ENCODE peak calls at places on chromosome 20, in five cellular contexts. One of them, this sample, is unnamed.
A peak's percentile ranks its signal among the peaks of the same experiment; 100 is the strongest.

GRCh38 chr20:35305682-35306556 is 13.7 kb upstream of the FAM83C start:
- DNase-seq in fibroblast of villous mesenchyme: peak; percentile 98
- DNase-seq in Caco-2: peak; percentile 95
- DNase-seq in HFF-Myc: peak; percentile 95
- DNase-seq in ovary: no peak
- DNase-seq in this sample: peak; percentile 95

GRCh38 chr20:43508604-43509040 is 1.1 kb downstream of the L3MBTL1 start:
- DNase-seq in HFF-Myc: no peak
- DNase-seq in fibroblast of villous mesenchyme: no peak
- DNase-seq in Caco-2: peak; percentile 56
- DNase-seq in ovary: no peak
- DNase-seq in this sample: no peak

GRCh38 chr20:49676581-49677291 is 36.9 kb downstream of the B4GALT5 start:
- DNase-seq in ovary: no peak
- DNase-seq in fibroblast of villous mesenchyme: peak; percentile 53
- DNase-seq in HFF-Myc: no peak
- DNase-seq in Caco-2: no peak
- DNase-seq in this sample: peak; percentile 66

GRCh38 chr20:41047279-41047974 is 18.8 kb downstream of the TOP1 start:
- DNase-seq in fibroblast of villous mesenchyme: no peak
- DNase-seq in Caco-2: no peak
- DNase-seq in ovary: no peak
- DNase-seq in HFF-Myc: no peak
- DNase-seq in this sample: no peak

GRCh38 chr20:34401741-34402455 is 38.8 kb downstream of the ITCH start:
- DNase-seq in fibroblast of villous mesenchyme: no peak
- DNase-seq in ovary: no peak
- DNase-seq in HFF-Myc: no peak
- DNase-seq in Caco-2: no peak
- DNase-seq in this sample: no peak

GRCh38 chr20:31341470-31341869 is 26.9 kb upstream of the DEFB118 start:
- DNase-seq in ovary: no peak
- DNase-seq in HFF-Myc: no peak
- DNase-seq in fibroblast of villous mesenchyme: no peak
- DNase-seq in Caco-2: no peak
- DNase-seq in this sample: no peak

GRCh38 chr20:48298851-48299484 is 513.7 kb upstream of the SULF2 start:
- DNase-seq in HFF-Myc: peak; percentile 96
- DNase-seq in fibroblast of villous mesenchyme: peak; percentile 89
- DNase-seq in Caco-2: no peak
- DNase-seq in ovary: no peak
- DNase-seq in this sample: peak; percentile 97

GRCh38 chr20:53621482-53622246 is 28.0 kb upstream of the ZNF217 start:
- DNase-seq in Caco-2: peak; percentile 68
- DNase-seq in fibroblast of villous mesenchyme: peak; percentile 92
- DNase-seq in HFF-Myc: peak; percentile 93
- DNase-seq in ovary: peak; percentile 73
- DNase-seq in this sample: peak; percentile 90

GRCh38 chr20:39190666-39191570 is 228.8 kb downstream of the DHX35 start:
- DNase-seq in HFF-Myc: no peak
- DNase-seq in ovary: no peak
- DNase-seq in fibroblast of villous mesenchyme: peak; percentile 1
- DNase-seq in Caco-2: no peak
- DNase-seq in this sample: no peak

GRCh38 chr20:49741940-49742339 is 28.3 kb upstream of the B4GALT5 start:
- DNase-seq in fibroblast of villous mesenchyme: no peak
- DNase-seq in Caco-2: no peak
- DNase-seq in HFF-Myc: no peak
- DNase-seq in ovary: no peak
- DNase-seq in this sample: no peak

GRCh38 chr20:45016089-45016641 is 49.9 kb downstream of the STK4 start:
- DNase-seq in fibroblast of villous mesenchyme: peak; percentile 86
- DNase-seq in ovary: no peak
- DNase-seq in Caco-2: peak; percentile 59
- DNase-seq in HFF-Myc: no peak
- DNase-seq in this sample: peak; percentile 29

GRCh38 chr20:61927193-61927825 is 138.4 kb downstream of the TAF4 start:
- DNase-seq in ovary: no peak
- DNase-seq in fibroblast of villous mesenchyme: no peak
- DNase-seq in HFF-Myc: no peak
- DNase-seq in Caco-2: no peak
- DNase-seq in this sample: no peak

GRCh38 chr20:20199338-20200160 is 147.2 kb downstream of the CFAP61 start:
- DNase-seq in Caco-2: no peak
- DNase-seq in ovary: no peak
- DNase-seq in HFF-Myc: no peak
- DNase-seq in fibroblast of villous mesenchyme: peak; percentile 13
- DNase-seq in this sample: no peak

GRCh38 chr20:20480689-20481088 is 112.8 kb downstream of the INSM1 start:
- DNase-seq in fibroblast of villous mesenchyme: peak; percentile 71
- DNase-seq in HFF-Myc: peak; percentile 39
- DNase-seq in ovary: no peak
- DNase-seq in Caco-2: no peak
- DNase-seq in this sample: peak; percentile 89

GRCh38 chr20:38919683-38920082 is 6.5 kb upstream of the FAM83D start:
- DNase-seq in HFF-Myc: no peak
- DNase-seq in ovary: no peak
- DNase-seq in fibroblast of villous mesenchyme: no peak
- DNase-seq in Caco-2: no peak
- DNase-seq in this sample: no peak

GRCh38 chr20:48012401-48012974 is 227.2 kb upstream of the SULF2 start:
- DNase-seq in HFF-Myc: no peak
- DNase-seq in fibroblast of villous mesenchyme: peak; percentile 82
- DNase-seq in Caco-2: no peak
- DNase-seq in ovary: no peak
- DNase-seq in this sample: peak; percentile 93

GRCh38 chr20:47501117-47501482 is 587 bp upstream of the NCOA3 start:
- DNase-seq in ovary: no peak
- DNase-seq in Caco-2: no peak
- DNase-seq in fibroblast of villous mesenchyme: no peak
- DNase-seq in HFF-Myc: no peak
- DNase-seq in this sample: no peak

GRCh38 chr20:17667445-17667844 is 14.6 kb downstream of the RRBP1 start:
- DNase-seq in Caco-2: no peak
- DNase-seq in HFF-Myc: no peak
- DNase-seq in ovary: no peak
- DNase-seq in fibroblast of villous mesenchyme: no peak
- DNase-seq in this sample: no peak

GRCh38 chr20:24672886-24673677 is 203.7 kb downstream of the SYNDIG1 start:
- DNase-seq in ovary: no peak
- DNase-seq in fibroblast of villous mesenchyme: peak; percentile 75
- DNase-seq in Caco-2: peak; percentile 17
- DNase-seq in HFF-Myc: peak; percentile 87
- DNase-seq in this sample: peak; percentile 96

GRCh38 chr20:47125553-47126373 is 230.7 kb downstream of the ZMYND8 start:
- DNase-seq in Caco-2: no peak
- DNase-seq in ovary: no peak
- DNase-seq in fibroblast of villous mesenchyme: peak; percentile 64
- DNase-seq in HFF-Myc: no peak
- DNase-seq in this sample: peak; percentile 49

GRCh38 chr20:34546751-34547181 is 11.8 kb upstream of the MAP1LC3A start:
- DNase-seq in ovary: no peak
- DNase-seq in Caco-2: no peak
- DNase-seq in HFF-Myc: no peak
- DNase-seq in fibroblast of villous mesenchyme: no peak
- DNase-seq in this sample: no peak

GRCh38 chr20:41169791-41170351 is 32.5 kb downstream of the PLCG1 start:
- DNase-seq in fibroblast of villous mesenchyme: no peak
- DNase-seq in HFF-Myc: peak; percentile 30
- DNase-seq in ovary: peak; percentile 10
- DNase-seq in Caco-2: peak; percentile 36
- DNase-seq in this sample: peak; percentile 33

GRCh38 chr20:4167261-4168004 is 152.1 kb upstream of the RNF24 start:
- DNase-seq in ovary: no peak
- DNase-seq in fibroblast of villous mesenchyme: no peak
- DNase-seq in Caco-2: no peak
- DNase-seq in HFF-Myc: no peak
- DNase-seq in this sample: no peak

GRCh38 chr20:4171538-4172116 is 156.3 kb upstream of the RNF24 start:
- DNase-seq in ovary: no peak
- DNase-seq in Caco-2: peak; percentile 91
- DNase-seq in HFF-Myc: no peak
- DNase-seq in fibroblast of villous mesenchyme: no peak
- DNase-seq in this sample: no peak

GRCh38 chr20:4166726-4167035 is 151.3 kb upstream of the RNF24 start:
- DNase-seq in ovary: no peak
- DNase-seq in fibroblast of villous mesenchyme: no peak
- DNase-seq in HFF-Myc: no peak
- DNase-seq in Caco-2: no peak
- DNase-seq in this sample: no peak

GRCh38 chr20:4170621-4171537 is 155.5 kb upstream of the RNF24 start:
- DNase-seq in ovary: no peak
- DNase-seq in fibroblast of villous mesenchyme: peak; percentile 32
- DNase-seq in Caco-2: no peak
- DNase-seq in HFF-Myc: no peak
- DNase-seq in this sample: peak; percentile 68

GRCh38 chr20:4169360-4170214 is 154.2 kb upstream of the RNF24 start:
- DNase-seq in fibroblast of villous mesenchyme: no peak
- DNase-seq in ovary: no peak
- DNase-seq in HFF-Myc: no peak
- DNase-seq in Caco-2: no peak
- DNase-seq in this sample: no peak
- H3K4me3 ChIP-seq in fibroblast of villous mesenchyme: no peak overlapping the region
- H3K4me3 ChIP-seq in ovary: no peak overlapping the region
- H3K4me3 ChIP-seq in HFF-Myc: no peak overlapping the region
- H3K4me3 ChIP-seq in Caco-2: no peak overlapping the region
- H3K4me3 ChIP-seq in this sample: no peak overlapping the region

GRCh38 chr20:63693975-63694595 is 2.4 kb upstream of the TNFRSF6B start:
- DNase-seq in ovary: no peak
- DNase-seq in Caco-2: peak; percentile 44
- DNase-seq in fibroblast of villous mesenchyme: no peak
- DNase-seq in HFF-Myc: no peak
- DNase-seq in this sample: no peak

GRCh38 chr20:63696311-63696627 is 183 bp upstream of the TNFRSF6B start:
- DNase-seq in HFF-Myc: no peak
- DNase-seq in Caco-2: peak; percentile 78
- DNase-seq in ovary: no peak
- DNase-seq in fibroblast of villous mesenchyme: no peak
- DNase-seq in this sample: no peak

GRCh38 chr20:63696628-63697356 is at the start of gene TNFRSF6B:
- DNase-seq in fibroblast of villous mesenchyme: no peak
- DNase-seq in HFF-Myc: no peak
- DNase-seq in Caco-2: peak; percentile 63
- DNase-seq in ovary: peak; percentile 29
- DNase-seq in this sample: no peak

GRCh38 chr20:63694596-63695418 is 1.6 kb upstream of the TNFRSF6B start:
- DNase-seq in ovary: no peak
- DNase-seq in HFF-Myc: no peak
- DNase-seq in fibroblast of villous mesenchyme: no peak
- DNase-seq in Caco-2: peak; percentile 58
- DNase-seq in this sample: no peak

DNA sequence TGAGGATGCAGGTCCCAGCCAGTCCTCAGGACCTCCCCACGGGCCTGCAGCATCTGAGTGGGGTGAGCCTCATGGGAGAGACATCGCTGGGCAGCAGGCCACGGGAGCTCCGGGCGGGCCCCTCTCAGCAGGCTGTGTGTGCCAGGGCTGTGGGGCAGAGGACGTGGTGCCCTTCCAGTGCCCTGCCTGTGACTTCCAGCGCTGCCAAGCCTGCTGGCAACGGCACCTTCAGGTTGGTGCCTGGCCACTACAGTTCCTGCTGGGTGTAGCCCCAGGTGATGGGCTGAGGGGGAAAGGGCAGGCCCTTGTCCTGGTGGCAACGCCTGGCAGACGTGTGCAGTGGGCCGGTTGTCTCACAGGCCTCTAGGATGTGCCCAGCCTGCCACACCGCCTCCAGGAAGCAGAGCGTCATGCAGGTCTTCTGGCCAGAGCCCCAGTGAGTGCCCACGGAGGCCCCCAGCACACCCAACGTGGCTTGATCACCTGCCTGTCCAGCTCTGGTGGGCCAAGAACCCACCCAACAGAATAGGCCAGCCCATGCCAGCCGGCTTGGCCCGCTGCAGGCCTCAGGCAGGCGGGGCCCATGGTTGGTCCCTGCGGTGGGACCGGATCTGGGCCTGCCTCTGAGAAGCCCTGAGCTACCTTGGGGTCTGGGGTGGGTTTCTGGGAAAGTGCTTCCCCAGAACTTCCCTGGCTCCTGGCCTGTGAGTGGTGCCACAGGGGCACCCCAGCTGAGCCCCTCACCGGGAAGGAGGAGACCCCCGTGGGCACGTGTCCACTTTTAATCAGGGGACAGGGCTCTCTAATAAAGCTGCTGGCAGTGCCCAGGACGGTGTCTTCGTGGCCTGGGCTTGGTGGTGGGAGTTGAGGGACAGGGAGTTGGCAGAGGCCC is 787 bp upstream of the TNFRSF6B start:
- DNase-seq in fibroblast of villous mesenchyme: no peak
- DNase-seq in Caco-2: peak; percentile 45
- DNase-seq in ovary: peak; percentile 27
- DNase-seq in HFF-Myc: no peak
- DNase-seq in this sample: no peak
- H3K4me3 ChIP-seq in fibroblast of villous mesenchyme: no peak overlapping the region
- H3K4me3 ChIP-seq in Caco-2: no peak overlapping the region
- H3K4me3 ChIP-seq in ovary: no peak overlapping the region
- H3K4me3 ChIP-seq in HFF-Myc: no peak overlapping the region
- H3K4me3 ChIP-seq in this sample: no peak overlapping the region

GRCh38 chr20:58218665-58219341 is 9.7 kb downstream of the ANKRD60 start:
- DNase-seq in fibroblast of villous mesenchyme: no peak
- DNase-seq in Caco-2: peak; percentile 35
- DNase-seq in HFF-Myc: no peak
- DNase-seq in ovary: no peak
- DNase-seq in this sample: no peak

GRCh38 chr20:58216334-58216733 is 12.1 kb downstream of the ANKRD60 start:
- DNase-seq in Caco-2: peak; percentile 9
- DNase-seq in HFF-Myc: no peak
- DNase-seq in ovary: no peak
- DNase-seq in fibroblast of villous mesenchyme: peak; percentile 19
- DNase-seq in this sample: peak; percentile 34

GRCh38 chr20:58223358-58223941 is 5.0 kb downstream of the ANKRD60 start:
- DNase-seq in HFF-Myc: no peak
- DNase-seq in ovary: no peak
- DNase-seq in fibroblast of villous mesenchyme: no peak
- DNase-seq in Caco-2: peak; percentile 26
- DNase-seq in this sample: no peak

GRCh38 chr20:58222446-58222845 is 6.0 kb downstream of the ANKRD60 start:
- DNase-seq in Caco-2: peak; percentile 21
- DNase-seq in ovary: no peak
- DNase-seq in HFF-Myc: no peak
- DNase-seq in fibroblast of villous mesenchyme: no peak
- DNase-seq in this sample: no peak

DNA sequence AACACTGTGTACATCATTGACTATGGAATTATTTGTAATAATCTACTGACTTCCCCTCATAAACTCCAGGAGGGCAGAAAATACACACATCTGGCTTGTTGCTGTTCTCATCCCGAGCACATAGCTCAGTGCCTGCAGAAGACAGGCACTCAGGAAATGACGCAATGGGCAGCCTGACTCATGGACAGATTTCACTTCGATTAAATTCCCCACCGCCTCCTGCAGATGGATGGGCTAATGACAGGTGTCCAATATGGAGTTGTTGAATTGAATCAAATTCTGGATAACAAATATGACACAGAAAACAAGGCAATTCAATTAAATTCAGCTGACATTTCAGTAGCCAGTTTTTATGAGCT is 9.1 kb downstream of the ANKRD60 start:
- DNase-seq in ovary: no peak
- DNase-seq in fibroblast of villous mesenchyme: peak; percentile 90
- DNase-seq in Caco-2: peak; percentile 15
- DNase-seq in HFF-Myc: peak; percentile 88
- DNase-seq in this sample: peak; percentile 78
- H3K4me3 ChIP-seq in ovary: no peak overlapping the region
- H3K4me3 ChIP-seq in fibroblast of villous mesenchyme: no peak overlapping the region
- H3K4me3 ChIP-seq in Caco-2: no peak overlapping the region
- H3K4me3 ChIP-seq in HFF-Myc: no peak overlapping the region
- H3K4me3 ChIP-seq in this sample: no peak overlapping the region

GRCh38 chr20:6616421-6616820 is 151.1 kb upstream of the BMP2 start:
- DNase-seq in fibroblast of villous mesenchyme: no peak
- DNase-seq in HFF-Myc: no peak
- DNase-seq in ovary: no peak
- DNase-seq in Caco-2: no peak
- DNase-seq in this sample: no peak
- H3K4me3 ChIP-seq in fibroblast of villous mesenchyme: no peak overlapping the region
- H3K4me3 ChIP-seq in HFF-Myc: no peak overlapping the region
- H3K4me3 ChIP-seq in ovary: no peak overlapping the region
- H3K4me3 ChIP-seq in Caco-2: no peak overlapping the region
- H3K4me3 ChIP-seq in this sample: no peak overlapping the region